ENCODE peak calls at places on chromosomes 2 and 18, in four cellular contexts. E is A549, H is K562, V is HepG2. B is an unnamed sample.

GRCh38 chr2:54636425-54637139 is 86.9 kb upstream of the EML6 start:
- DNase-seq in E (no peak), H (no peak), V (no peak), B (no peak)

GRCh38 chr2:1584051-1584531 is 160.2 kb downstream of the PXDN start:
- DNase-seq in E (no peak), H (no peak), V (no peak), B (no peak)

GRCh38 chr18:47595816-47596501 is 334.5 kb downstream of the SMAD2 start:
- DNase-seq in E (peak), H (peak), V (peak), B (peak)

GRCh38 chr18:48874233-48874632 is 76.5 kb downstream of the SMAD7 start:
- DNase-seq in E (no peak), H (no peak), V (no peak), B (no peak)

GRCh38 chr2:236588932-236589331 is 19.3 kb downstream of the ACKR3 start:
- DNase-seq in E (no peak), H (no peak), V (no peak), B (no peak)

GRCh38 chr18:77131652-77132368 is 773 bp downstream of the MBP start:
- DNase-seq in E (peak), H (no peak), V (no peak), B (peak)

GRCh38 chr2:146481629-146482028 is 1363.2 kb upstream of the ACVR2A start:
- DNase-seq in E (no peak), H (no peak), V (no peak), B (no peak)

GRCh38 chr2:10390369-10390801 is 57.7 kb downstream of the ODC1 start:
- DNase-seq in E (no peak), H (peak), V (no peak), B (no peak)

GRCh38 chr2:150212722-150213171 is 274.7 kb downstream of the RND3 start:
- DNase-seq in E (no peak), H (no peak), V (no peak), B (no peak)

GRCh38 chr2:32745191-32745590 is 117.3 kb downstream of the TTC27 start:
- DNase-seq in E (peak), H (no peak), V (no peak), B (no peak)

GRCh38 chr2:239274391-239275001 is 126.3 kb downstream of the HDAC4 start:
- DNase-seq in E (peak), H (peak), V (no peak), B (no peak)

GRCh38 chr2:118056165-118056534 is 32.1 kb upstream of the INSIG2 start:
- DNase-seq in E (no peak), H (no peak), V (no peak), B (no peak)

GRCh38 chr18:63016270-63016669 is 300.9 kb downstream of the PHLPP1 start:
- DNase-seq in E (peak), H (peak), V (peak), B (peak)

GRCh38 chr2:120949027-120949956 is 213.6 kb downstream of the GLI2 start:
- DNase-seq in E (peak), H (peak), V (peak), B (no peak)

GRCh38 chr2:219396863-219397457 is 9.2 kb upstream of the DNPEP start:
- DNase-seq in E (no peak), H (no peak), V (no peak), B (no peak)

GRCh38 chr2:219475278-219475677 is 23.4 kb upstream of the GMPPA start:
- DNase-seq in E (no peak), H (peak), V (no peak), B (no peak)

GRCh38 chr18:40012931-40013609 is 1942.0 kb upstream of the PIK3C3 start:
- DNase-seq in E (no peak), H (no peak), V (no peak), B (no peak)

GRCh38 chr2:234880551-234881211 is 71.1 kb upstream of the SH3BP4 start:
- DNase-seq in E (peak), H (no peak), V (peak), B (no peak)

GRCh38 chr2:178238144-178238521 is 43.8 kb downstream of the OSBPL6 start:
- DNase-seq in E (peak), H (no peak), V (no peak), B (no peak)

GRCh38 chr2:162126145-162126926 is 25.7 kb downstream of the GCG start:
- DNase-seq in E (no peak), H (no peak), V (no peak), B (no peak)

GRCh38 chr2:187011206-187011605 is 162.2 kb upstream of the ZSWIM2 start:
- DNase-seq in E (no peak), H (no peak), V (no peak), B (no peak)

GRCh38 chr2:46876741-46877384 is 38.7 kb downstream of the MCFD2 start:
- DNase-seq in E (peak), H (peak), V (peak), B (no peak)

GRCh38 chr2:109435866-109436634 is 177.7 kb downstream of the SEPTIN10 start:
- DNase-seq in E (no peak), H (no peak), V (no peak), B (no peak)

GRCh38 chr2:88307817-88308216 is 137.7 kb downstream of the THNSL2 start:
- DNase-seq in E (peak), H (peak), V (peak), B (peak)

GRCh38 chr2:51960846-51961335 is 929.0 kb upstream of the NRXN1 start:
- DNase-seq in E (no peak), H (no peak), V (no peak), B (no peak)

GRCh38 chr2:241141214-241141770 is 8.0 kb downstream of the PASK start:
- DNase-seq in E (no peak), H (no peak), V (no peak), B (no peak)

GRCh38 chr2:83342860-83343329 is 1116.2 kb downstream of the SUCLG1 start:
- DNase-seq in E (no peak), H (no peak), V (no peak), B (no peak)

GRCh38 chr2:120797421-120798289 is 62.0 kb downstream of the GLI2 start:
- DNase-seq in E (no peak), H (no peak), V (no peak), B (peak)

GRCh38 chr2:120926463-120927165 is 190.9 kb downstream of the GLI2 start:
- DNase-seq in E (no peak), H (no peak), V (no peak), B (no peak)

GRCh38 chr18:23872701-23873550 is 141.6 kb upstream of the TTC39C start:
- DNase-seq in E (no peak), H (no peak), V (no peak), B (no peak)

GRCh38 chr2:42754776-42755140 is 9.2 kb downstream of the OXER1 start:
- DNase-seq in E (no peak), H (no peak), V (no peak), B (no peak)

GRCh38 chr2:14427982-14428567 is 204.4 kb upstream of the LRATD1 start:
- DNase-seq in E (no peak), H (no peak), V (no peak), B (no peak)

GRCh38 chr2:179020156-179020750 is 29.7 kb downstream of the CCDC141 start:
- DNase-seq in E (peak), H (no peak), V (peak), B (peak)

GRCh38 chr2:166154685-166155091 is 26.9 kb upstream of the SCN1A start:
- DNase-seq in E (peak), H (no peak), V (peak), B (no peak)

GRCh38 chr2:6826081-6826913 is 39.4 kb downstream of the CMPK2 start:
- DNase-seq in E (peak), H (peak), V (peak), B (peak)

GRCh38 chr18:12291690-12292089 is 16.4 kb upstream of the TUBB6 start:
- DNase-seq in E (no peak), H (no peak), V (no peak), B (no peak)

GRCh38 chr2:73264332-73264606 is 20.0 kb downstream of the FBXO41 start:
- DNase-seq in E (no peak), H (no peak), V (no peak), B (no peak)

GRCh38 chr18:48928787-48929186 is 22.0 kb downstream of the SMAD7 start:
- DNase-seq in E (no peak), H (no peak), V (peak), B (no peak)

GRCh38 chr2:237701033-237701858 is 73.9 kb downstream of the LRRFIP1 start:
- DNase-seq in E (no peak), H (no peak), V (no peak), B (no peak)

DNA sequence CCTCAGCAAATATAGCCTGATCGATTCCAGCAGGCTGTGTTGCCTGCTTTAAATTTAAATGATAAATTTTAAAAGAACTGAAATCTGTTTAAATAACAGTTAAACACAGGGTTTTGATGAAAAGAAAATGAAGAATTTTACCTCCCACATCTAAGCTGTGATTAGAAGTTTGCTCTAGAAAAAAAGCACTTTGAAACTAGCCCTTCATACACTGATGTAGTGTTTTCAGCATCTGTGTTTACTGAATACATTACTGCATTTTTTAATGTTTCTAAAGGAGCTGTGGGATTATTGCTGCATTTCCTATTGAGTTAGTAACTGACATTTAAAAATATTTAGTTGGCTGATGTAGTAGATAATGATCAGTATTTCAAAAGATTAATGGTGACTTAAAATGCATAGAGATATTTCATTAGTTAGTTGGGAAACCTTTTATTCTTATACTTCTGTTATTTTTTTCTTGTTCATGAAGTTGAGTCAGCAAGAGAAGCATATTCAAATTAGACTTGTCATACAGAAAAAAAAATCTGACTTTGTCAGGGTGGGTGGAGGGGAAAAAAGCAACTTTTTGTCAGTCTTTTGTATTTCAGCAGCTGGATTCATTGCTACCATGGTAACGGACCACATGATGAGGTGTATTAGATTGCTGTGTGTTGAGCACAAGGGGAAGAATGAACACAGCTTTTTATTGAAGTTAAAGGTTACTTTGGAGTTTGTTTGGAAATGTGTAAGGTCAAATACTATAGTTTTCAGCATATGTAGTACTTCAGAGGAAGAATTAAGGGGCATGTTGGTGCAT is at the start of gene DTNA:
- DNase-seq in E (no peak), H (no peak), V (no peak), B (no peak)
- TF ChIP-seq NR3C1 in E (no peak), H (no peak), V (no peak), B (no peak)

GRCh38 chr18:46373787-46374186 is 269.6 kb downstream of the HAUS1 start:
- DNase-seq in E (no peak), H (no peak), V (no peak), B (peak)
- TF ChIP-seq NR3C1 in E (no peak), H (no peak), V (no peak), B (no peak)

GRCh38 chr2:105866439-105867170 is 121.9 kb downstream of the NCK2 start:
- DNase-seq in E (no peak), H (no peak), V (no peak), B (no peak)
- TF ChIP-seq NR3C1 in E (no peak), H (no peak), V (no peak), B (no peak)

GRCh38 chr2:86053166-86053565 is 52.5 kb downstream of the POLR1A start:
- DNase-seq in E (no peak), H (no peak), V (no peak), B (no peak)

GRCh38 chr2:86050301-86050700 is 55.4 kb downstream of the POLR1A start:
- DNase-seq in E (no peak), H (no peak), V (no peak), B (no peak)

GRCh38 chr2:86052265-86052664 is 53.4 kb downstream of the POLR1A start:
- DNase-seq in E (no peak), H (no peak), V (no peak), B (no peak)

GRCh38 chr2:86054539-86055082 is 51.1 kb downstream of the POLR1A start:
- DNase-seq in E (no peak), H (no peak), V (no peak), B (no peak)

GRCh38 chr2:86052676-86053075 is 53.0 kb downstream of the POLR1A start:
- DNase-seq in E (no peak), H (no peak), V (no peak), B (no peak)
- TF ChIP-seq NR3C1 in E (no peak), H (no peak), V (no peak), B (no peak)

GRCh38 chr2:191311156-191311555 is 66.0 kb downstream of the MYO1B start:
- DNase-seq in E (no peak), H (no peak), V (no peak), B (no peak)

GRCh38 chr2:191312662-191313061 is 67.5 kb downstream of the MYO1B start:
- DNase-seq in E (no peak), H (no peak), V (no peak), B (no peak)

GRCh38 chr2:191314697-191315364 is 69.6 kb downstream of the MYO1B start:
- DNase-seq in E (no peak), H (no peak), V (no peak), B (no peak)

GRCh38 chr2:191312163-191312562 is 67.0 kb downstream of the MYO1B start:
- DNase-seq in E (no peak), H (no peak), V (no peak), B (no peak)

DNA sequence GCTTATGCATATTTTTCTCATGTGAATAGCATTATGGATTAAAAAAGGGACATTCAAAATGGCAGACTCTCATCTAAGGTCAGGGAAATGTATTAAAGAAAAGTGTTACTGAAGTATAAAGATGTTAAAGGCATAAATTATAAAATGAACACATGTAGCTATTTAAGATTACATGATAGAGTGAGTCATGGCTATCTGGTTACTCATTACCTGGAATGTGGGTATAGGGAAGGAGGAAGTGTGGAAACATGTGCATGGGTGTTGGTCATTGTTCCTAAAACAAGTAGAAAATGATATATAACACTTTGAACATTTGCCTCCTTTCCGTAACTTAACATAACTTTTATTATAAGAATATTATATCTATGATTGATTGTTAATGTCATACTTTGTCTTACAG is 66.4 kb downstream of the MYO1B start:
- DNase-seq in E (peak), H (no peak), V (peak), B (no peak)
- TF ChIP-seq NR3C1 in E (no peak), H (no peak), V (no peak), B (no peak)

GRCh38 chr2:71898375-71898774 is 249.3 kb downstream of the CYP26B1 start:
- DNase-seq in E (no peak), H (no peak), V (no peak), B (no peak)
- TF ChIP-seq NR3C1 in E (no peak), H (no peak), V (no peak), B (no peak)